ENCODE peak calls at places on chromosomes 1 and 21, in six cellular contexts. C, L, A, F, R and W are unnamed samples.

GRCh38 chr1:217133958-217134856 is 411.0 kb upstream of the ESRRG start:
- DNase-seq in C (no peak), L (no peak), A (no peak), F (peak; percentile 35), R (no peak), W (no peak)

GRCh38 chr1:17759114-17759513 is 4.0 kb downstream of the ACTL8 start:
- DNase-seq in C (no peak), L (no peak), A (no peak), F (no peak), R (no peak), W (no peak)

GRCh38 chr1:243841507-243841906 is 8.5 kb downstream of the AKT3 start:
- DNase-seq in C (no peak), L (no peak), A (no peak), F (peak; percentile 64), R (no peak), W (no peak)

GRCh38 chr21:42456457-42456856 is 39.6 kb downstream of the RSPH1 start:
- DNase-seq in C (no peak), L (no peak), A (no peak), F (no peak), R (no peak), W (peak; percentile 82)

GRCh38 chr1:54804471-54805132 is 3.5 kb upstream of the TTC22 start:
- DNase-seq in C (peak; percentile 21), L (no peak), A (no peak), F (no peak), R (peak; percentile 51), W (peak; percentile 69)

GRCh38 chr1:34101151-34101550 is 63.9 kb downstream of the CSMD2 start:
- DNase-seq in C (no peak), L (no peak), A (no peak), F (peak; percentile 91), R (no peak), W (no peak)

GRCh38 chr1:61506944-61507343 is 218.0 kb downstream of the TM2D1 start:
- DNase-seq in C (no peak), L (no peak), A (no peak), F (no peak), R (no peak), W (no peak)

GRCh38 chr1:18953656-18954259 is 2.7 kb downstream of the IFFO2 start:
- DNase-seq in C (no peak), L (peak; percentile 87), A (no peak), F (no peak), R (no peak), W (no peak)

GRCh38 chr21:20875741-20876140 is 122.5 kb upstream of the NCAM2 start:
- DNase-seq in C (no peak), L (no peak), A (no peak), F (no peak), R (no peak), W (no peak)

GRCh38 chr1:109113787-109114568 is at the start of gene ELAPOR1:
- DNase-seq in C (peak; percentile 74), L (peak; percentile 75), A (no peak), F (peak; percentile 31), R (no peak), W (peak; percentile 92)

GRCh38 chr1:184329255-184329953 is 57.4 kb upstream of the C1orf21 start:
- DNase-seq in C (no peak), L (no peak), A (no peak), F (no peak), R (no peak), W (no peak)

GRCh38 chr1:85374160-85374559 is 90.8 kb downstream of the DDAH1 start:
- DNase-seq in C (no peak), L (no peak), A (no peak), F (peak; percentile 92), R (no peak), W (no peak)

GRCh38 chr1:6126028-6126427 is 54.1 kb downstream of the CHD5 start:
- DNase-seq in C (no peak), L (no peak), A (peak; percentile 64), F (no peak), R (no peak), W (no peak)

GRCh38 chr1:37809942-37810341 is 1.9 kb upstream of the YRDC start:
- DNase-seq in C (no peak), L (no peak), A (no peak), F (no peak), R (no peak), W (no peak)

GRCh38 chr1:244138399-244138798 is 87.3 kb downstream of the ZBTB18 start:
- DNase-seq in C (no peak), L (no peak), A (no peak), F (no peak), R (no peak), W (no peak)

GRCh38 chr1:5254975-5255374 is 600.6 kb downstream of the AJAP1 start:
- DNase-seq in C (no peak), L (no peak), A (no peak), F (no peak), R (no peak), W (no peak)

GRCh38 chr21:38312822-38313221 is 56.0 kb downstream of the KCNJ15 start:
- DNase-seq in C (no peak), L (no peak), A (no peak), F (no peak), R (no peak), W (no peak)

GRCh38 chr1:39964552-39964951 is 9.6 kb downstream of the MFSD2A start:
- DNase-seq in C (no peak), L (no peak), A (no peak), F (no peak), R (no peak), W (no peak)

GRCh38 chr1:46183119-46183842 is 7.0 kb upstream of the P3R3URF start:
- DNase-seq in C (peak; percentile 96), L (peak; percentile 75), A (peak; percentile 92), F (peak; percentile 92), R (peak; percentile 96), W (peak; percentile 91)

GRCh38 chr1:193036337-193037047 is 22.7 kb downstream of the UCHL5 start:
- DNase-seq in C (no peak), L (no peak), A (no peak), F (no peak), R (no peak), W (no peak)

GRCh38 chr1:12609469-12610003 is 8.5 kb downstream of the DHRS3 start:
- DNase-seq in C (no peak), L (no peak), A (no peak), F (no peak), R (no peak), W (no peak)
- H3K36me3 ChIP-seq in C (peaks cover 32% of the 10 kb centered on the region), L (no peaks in the 10 kb centered on the region), A (no peaks in the 10 kb centered on the region), F (no peaks in the 10 kb centered on the region), R (peaks cover 17% of the 10 kb centered on the region), W (no peaks in the 10 kb centered on the region)

DNA sequence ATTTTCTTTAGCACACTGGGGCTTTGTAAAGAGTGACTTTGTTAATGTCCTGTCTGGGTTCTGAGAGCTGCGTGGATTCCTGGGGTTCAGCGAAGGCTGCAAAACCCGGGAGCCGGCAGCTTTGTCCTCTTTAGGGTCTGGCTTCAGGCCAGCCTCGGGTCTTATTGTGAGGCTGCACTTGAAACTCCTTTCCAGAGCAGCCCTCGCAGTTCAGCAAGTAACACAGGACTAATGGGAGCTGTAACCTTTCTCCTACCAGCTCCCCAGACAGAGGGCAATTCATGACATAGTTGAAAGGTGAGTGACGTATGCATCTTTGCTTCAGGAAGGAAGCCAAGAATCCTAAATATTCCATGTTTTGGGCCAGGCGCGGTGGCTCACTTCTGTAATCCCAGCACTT is 1.4 kb downstream of the MTARC1 start:
- DNase-seq in C (peak; percentile 59), L (no peak), A (no peak), F (peak; percentile 38), R (no peak), W (no peak)
- H3K4me3 ChIP-seq in C (peak overlapping the region; percentile 78), L (no peak overlapping the region), A (no peak overlapping the region), F (no peak overlapping the region), R (peak overlapping the region; percentile 72), W (no peak overlapping the region)

GRCh38 chr1:155696524-155696923 is 7.6 kb downstream of the DAP3 start:
- DNase-seq in C (no peak), L (no peak), A (no peak), F (no peak), R (no peak), W (no peak)

GRCh38 chr1:155694167-155694566 is 5.3 kb downstream of the DAP3 start:
- DNase-seq in C (no peak), L (no peak), A (no peak), F (no peak), R (no peak), W (no peak)

GRCh38 chr1:155697046-155697445 is 8.2 kb downstream of the DAP3 start:
- DNase-seq in C (no peak), L (no peak), A (no peak), F (no peak), R (no peak), W (no peak)

GRCh38 chr1:155695608-155696007 is 6.7 kb downstream of the DAP3 start:
- DNase-seq in C (no peak), L (no peak), A (no peak), F (no peak), R (no peak), W (no peak)

DNA sequence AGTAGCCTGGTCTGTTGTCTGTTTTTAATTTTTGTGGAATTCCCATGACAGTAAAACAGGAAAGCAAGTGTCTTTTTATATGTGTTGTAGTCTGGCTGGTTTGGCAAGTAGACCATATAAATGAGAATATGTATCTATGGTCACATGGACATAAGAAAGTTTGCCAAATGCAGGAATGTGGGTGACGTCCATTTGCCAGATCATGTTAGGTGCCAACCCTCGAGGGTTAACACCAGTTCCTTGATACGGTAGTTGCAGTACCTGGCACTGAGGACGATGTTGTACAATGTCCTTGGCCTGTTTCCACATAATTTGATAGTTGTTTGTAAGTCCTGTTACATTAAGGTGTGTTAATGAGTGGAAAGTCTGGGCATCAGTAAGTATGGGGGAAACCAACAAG is 6.2 kb downstream of the DAP3 start:
- DNase-seq in C (no peak), L (no peak), A (no peak), F (no peak), R (no peak), W (no peak)
- H3K4me1 ChIP-seq in C (peaks cover 3% of the 10 kb centered on the region), L (peaks cover 9% of the 10 kb centered on the region), A (peaks cover 3% of the 10 kb centered on the region), F (no peaks in the 10 kb centered on the region), R (peaks cover 21% of the 10 kb centered on the region), W (peaks cover 3% of the 10 kb centered on the region)

DNA sequence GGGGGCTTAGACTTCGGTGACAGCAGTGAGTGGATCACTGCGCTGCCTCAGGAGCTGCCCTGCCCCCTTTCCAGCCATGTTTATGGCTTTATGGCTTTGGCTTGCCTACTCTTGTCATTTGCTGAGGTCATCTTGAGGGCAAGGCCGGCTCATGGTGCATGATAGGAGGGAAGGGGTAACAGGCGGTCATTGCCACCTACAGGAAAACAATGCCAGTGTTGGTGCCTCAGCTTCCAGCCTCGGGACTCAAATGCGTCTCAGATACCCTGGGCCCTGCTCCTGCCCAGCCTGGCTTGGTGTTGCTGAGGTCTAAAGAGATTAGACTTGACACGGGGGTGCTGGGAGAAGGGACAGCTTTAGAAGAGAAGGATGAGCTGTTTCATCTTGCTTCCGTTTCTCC is 14.5 kb downstream of the KDF1 start:
- DNase-seq in C (no peak), L (no peak), A (no peak), F (no peak), R (no peak), W (peak; percentile 83)
- H3K36me3 ChIP-seq in C (peaks cover 61% of the 10 kb centered on the region), L (peaks cover 11% of the 10 kb centered on the region), A (peaks cover 2% of the 10 kb centered on the region), F (peaks cover 18% of the 10 kb centered on the region), R (peaks cover 59% of the 10 kb centered on the region), W (peaks cover 59% of the 10 kb centered on the region)